ENCODE peak calls at places on chromosomes 11 and 22, in five cellular contexts. One of them, this sample, is unnamed.

GRCh38 chr11:134342572-134343340 is 11.0 kb downstream of the GLB1L2 start:
- DNase-seq in NCI-H1092: no peak
- DNase-seq in Ammon's horn: no peak
- DNase-seq in GM20000: no peak
- DNase-seq in fibroblast of mammary gland: no peak
- DNase-seq in this sample: no peak

GRCh38 chr11:25211635-25212251 is 714.9 kb downstream of the LUZP2 start:
- DNase-seq in NCI-H1092: no peak
- DNase-seq in Ammon's horn: no peak
- DNase-seq in GM20000: no peak
- DNase-seq in fibroblast of mammary gland: no peak
- DNase-seq in this sample: no peak

GRCh38 chr11:66509131-66509561 is 1.3 kb upstream of the BBS1 start:
- DNase-seq in NCI-H1092: no peak
- DNase-seq in Ammon's horn: no peak
- DNase-seq in GM20000: no peak
- DNase-seq in fibroblast of mammary gland: peak
- DNase-seq in this sample: no peak

GRCh38 chr11:95228081-95228859 is 2.7 kb downstream of the SESN3 start:
- DNase-seq in NCI-H1092: no peak
- DNase-seq in Ammon's horn: no peak
- DNase-seq in GM20000: no peak
- DNase-seq in fibroblast of mammary gland: peak
- DNase-seq in this sample: no peak

GRCh38 chr11:60777106-60777505 is 8.0 kb upstream of the MS4A10 start:
- DNase-seq in NCI-H1092: no peak
- DNase-seq in Ammon's horn: no peak
- DNase-seq in GM20000: no peak
- DNase-seq in fibroblast of mammary gland: no peak
- DNase-seq in this sample: no peak

GRCh38 chr11:78313898-78314297 is 103.7 kb downstream of the GAB2 start:
- DNase-seq in NCI-H1092: no peak
- DNase-seq in Ammon's horn: peak
- DNase-seq in GM20000: no peak
- DNase-seq in fibroblast of mammary gland: peak
- DNase-seq in this sample: peak

GRCh38 chr11:73423506-73423905 is 47.3 kb downstream of the RELT start:
- DNase-seq in NCI-H1092: no peak
- DNase-seq in Ammon's horn: no peak
- DNase-seq in GM20000: no peak
- DNase-seq in fibroblast of mammary gland: no peak
- DNase-seq in this sample: no peak

GRCh38 chr11:117972044-117972443 is 14.2 kb upstream of the IL10RA start:
- DNase-seq in NCI-H1092: no peak
- DNase-seq in Ammon's horn: no peak
- DNase-seq in GM20000: no peak
- DNase-seq in fibroblast of mammary gland: no peak
- DNase-seq in this sample: no peak

GRCh38 chr11:112694813-112695212 is 266.4 kb upstream of the NCAM1 start:
- DNase-seq in NCI-H1092: no peak
- DNase-seq in Ammon's horn: no peak
- DNase-seq in GM20000: no peak
- DNase-seq in fibroblast of mammary gland: peak
- DNase-seq in this sample: peak

GRCh38 chr22:48717076-48717810 is 1110.4 kb downstream of the BRD1 start:
- DNase-seq in NCI-H1092: no peak
- DNase-seq in Ammon's horn: no peak
- DNase-seq in GM20000: no peak
- DNase-seq in fibroblast of mammary gland: no peak
- DNase-seq in this sample: no peak

GRCh38 chr22:43964314-43964857 is 9.1 kb downstream of the SAMM50 start:
- DNase-seq in NCI-H1092: no peak
- DNase-seq in Ammon's horn: no peak
- DNase-seq in GM20000: no peak
- DNase-seq in fibroblast of mammary gland: no peak
- DNase-seq in this sample: no peak

This sample was measured in LHCN-M2.